ENCODE peak calls at places on chromosomes 1 and 21, in five cellular contexts. F, R, G, C and J are unnamed samples.

GRCh38 chr1:202076050-202076511 is 46.6 kb upstream of the GPR37L1 start:
- DNase-seq in R (peak; percentile 20), G (no peak), C (peak; percentile 43), F (no peak), J (no peak)

GRCh38 chr1:6024376-6024775 is 21.3 kb upstream of the KCNAB2 start:
- DNase-seq in G (peak; percentile 20), F (no peak), R (no peak), C (no peak), J (no peak)

GRCh38 chr1:163537809-163538208 is 216.1 kb downstream of the NUF2 start:
- DNase-seq in G (no peak), F (no peak), R (no peak), C (no peak), J (no peak)

GRCh38 chr1:65075123-65075976 is 72.7 kb upstream of the AK4 start:
- DNase-seq in C (peak; percentile 54), R (peak; percentile 63), G (peak; percentile 78), F (peak; percentile 48), J (peak; percentile 78)

GRCh38 chr1:3111616-3112021 is 42.6 kb downstream of the PRDM16 start:
- DNase-seq in R (no peak), C (no peak), G (no peak), F (no peak), J (no peak)

GRCh38 chr1:20587639-20588017 is 1.3 kb upstream of the CDA start:
- DNase-seq in C (no peak), G (no peak), R (no peak), F (peak; percentile 54), J (peak; percentile 83)

GRCh38 chr1:18607289-18607760 is 23.3 kb upstream of the PAX7 start:
- DNase-seq in C (no peak), F (no peak), R (no peak), G (no peak), J (no peak)

GRCh38 chr1:180522204-180522497 is 19.8 kb upstream of the ACBD6 start:
- DNase-seq in C (no peak), R (no peak), F (no peak), G (no peak), J (peak; percentile 19)

GRCh38 chr1:230142608-230143209 is 75.7 kb downstream of the GALNT2 start:
- DNase-seq in R (no peak), C (no peak), G (no peak), F (no peak), J (no peak)

GRCh38 chr1:86965827-86966182 is 51.4 kb downstream of the HS2ST1 start:
- DNase-seq in R (no peak), C (no peak), G (no peak), F (no peak), J (no peak)

GRCh38 chr21:44727321-44727720 is 15.9 kb upstream of the TSPEAR start:
- DNase-seq in R (no peak), G (no peak), C (no peak), F (no peak), J (no peak)

GRCh38 chr1:241265428-241265827 is 91.6 kb downstream of the RGS7 start:
- DNase-seq in F (peak; percentile 41), R (no peak), G (no peak), C (no peak), J (peak; percentile 60)

GRCh38 chr1:235783148-235783776 is 83.4 kb downstream of the LYST start:
- DNase-seq in G (peak; percentile 47), F (peak; percentile 16), R (no peak), C (no peak), J (peak; percentile 70)

GRCh38 chr1:168084396-168085231 is 52.1 kb downstream of the GPR161 start:
- DNase-seq in F (no peak), R (peak; percentile 61), C (peak; percentile 41), G (peak; percentile 43), J (peak; percentile 67)

GRCh38 chr1:37323486-37324377 is 150.6 kb upstream of the ZC3H12A start:
- DNase-seq in C (no peak), F (peak; percentile 5), G (peak; percentile 54), R (peak; percentile 30), J (peak; percentile 36)

GRCh38 chr1:183234660-183235476 is 48.8 kb downstream of the LAMC2 start:
- DNase-seq in G (peak; percentile 17), F (peak; percentile 95), C (peak; percentile 43), R (peak; percentile 32), J (peak; percentile 98)

GRCh38 chr1:95742591-95743089 is 508.6 kb downstream of the RWDD3 start:
- DNase-seq in G (no peak), C (no peak), R (no peak), F (no peak), J (peak; percentile 80)

GRCh38 chr1:63821650-63822049 is 47.8 kb downstream of the ROR1 start:
- DNase-seq in G (no peak), C (no peak), F (peak; percentile 29), R (no peak), J (peak; percentile 75)

GRCh38 chr21:28828981-28829380 is 163.7 kb downstream of the LTN1 start:
- DNase-seq in R (no peak), G (no peak), C (no peak), F (no peak), J (no peak)

GRCh38 chr1:1619917-1620361 is 4.6 kb downstream of the MIB2 start:
- DNase-seq in R (no peak), F (no peak), C (no peak), G (peak; percentile 27), J (peak; percentile 15)

GRCh38 chr1:118945460-118945859 is 42.7 kb downstream of the TBX15 start:
- DNase-seq in F (no peak), R (no peak), C (no peak), G (no peak), J (peak; percentile 4)

GRCh38 chr1:34125721-34126380 is 39.2 kb downstream of the CSMD2 start:
- DNase-seq in R (no peak), G (no peak), C (no peak), F (no peak), J (no peak)

GRCh38 chr1:236734141-236734765 is 48.0 kb downstream of the ACTN2 start:
- DNase-seq in G (no peak), R (no peak), C (no peak), F (no peak), J (peak; percentile 13)

GRCh38 chr1:168180148-168180524 is 1.4 kb downstream of the TIPRL start:
- DNase-seq in G (peak; percentile 11), R (no peak), F (no peak), C (no peak), J (no peak)

GRCh38 chr1:118335372-118335771 is 150.3 kb upstream of the SPAG17 start:
- DNase-seq in C (no peak), F (no peak), G (peak; percentile 52), R (no peak), J (peak; percentile 17)

GRCh38 chr1:151823175-151823574 is 8.4 kb downstream of the RORC start:
- DNase-seq in R (no peak), C (no peak), G (no peak), F (no peak), J (no peak)

GRCh38 chr1:110118636-110119396 is 6.6 kb downstream of the UBL4B start:
- DNase-seq in C (no peak), G (no peak), F (peak; percentile 38), R (no peak), J (peak; percentile 11)

GRCh38 chr1:40344597-40344996 is 27.5 kb upstream of the COL9A2 start:
- DNase-seq in R (no peak), C (peak; percentile 23), G (peak; percentile 45), F (peak; percentile 46), J (peak; percentile 72)

GRCh38 chr1:156898151-156898550 is 4.6 kb downstream of the PEAR1 start:
- DNase-seq in R (no peak), F (no peak), C (no peak), G (no peak), J (peak; percentile 78)

GRCh38 chr1:97630968-97631367 is 289.9 kb downstream of the DPYD start:
- DNase-seq in R (no peak), C (no peak), G (no peak), F (no peak), J (peak; percentile 57)

GRCh38 chr1:2525524-2525895 is 886 bp downstream of the PANK4 start:
- DNase-seq in F (no peak), R (peak; percentile 31), G (no peak), C (no peak), J (no peak)

DNA sequence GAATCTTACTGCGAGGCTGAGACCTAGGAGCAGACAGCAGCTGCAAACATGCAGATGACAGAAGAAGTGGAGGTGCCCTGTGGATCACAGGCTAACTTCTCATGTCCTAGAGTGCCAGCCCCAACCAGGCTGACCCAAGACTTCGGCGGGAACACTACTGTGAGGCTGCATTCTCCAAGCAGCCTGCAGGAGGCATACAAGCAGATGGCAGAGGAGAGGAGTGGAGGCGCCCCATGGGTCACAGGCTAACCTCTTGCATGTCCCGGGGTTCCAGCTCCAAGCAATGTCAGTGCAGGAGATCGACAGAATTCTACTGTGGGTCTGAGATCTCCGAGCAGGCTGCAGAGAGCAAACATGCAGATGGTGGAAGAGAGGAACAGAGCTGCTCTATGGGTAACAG is 98.1 kb upstream of the ZNF678 start:
- DNase-seq in R (no peak), G (no peak), C (no peak), F (no peak), J (no peak)
- TF ChIP-seq CTCF in R (no peak), G (no peak), C (no peak), F (no peak), J (no peak)

GRCh38 chr1:81803423-81804103 is 2.8 kb downstream of the ADGRL2 start:
- DNase-seq in C (no peak), R (no peak), F (peak; percentile 28), G (no peak), J (peak; percentile 49)
- H3K4me3 ChIP-seq in C (peak overlapping the region; percentile 72), R (peak overlapping the region; percentile 96), F (peak overlapping the region; percentile 73), G (no peak overlapping the region), J (peak overlapping the region; percentile 83)

GRCh38 chr1:21914468-21914867 is 22.6 kb downstream of the HSPG2 start:
- DNase-seq in R (no peak), G (no peak), F (no peak), C (no peak), J (no peak)

GRCh38 chr1:21913258-21913657 is 23.9 kb downstream of the HSPG2 start:
- DNase-seq in G (no peak), C (no peak), R (no peak), F (no peak), J (no peak)

GRCh38 chr1:21912038-21912758 is 24.9 kb downstream of the HSPG2 start:
- DNase-seq in F (no peak), G (no peak), R (no peak), C (no peak), J (no peak)

GRCh38 chr1:21914880-21915640 is 22.1 kb downstream of the HSPG2 start:
- DNase-seq in G (no peak), C (peak; percentile 55), F (no peak), R (peak; percentile 72), J (peak; percentile 54)

GRCh38 chr1:21913763-21914162 is 23.3 kb downstream of the HSPG2 start:
- DNase-seq in R (no peak), G (no peak), F (no peak), C (no peak), J (no peak)
- TF ChIP-seq CTCF in R (no peak), G (no peak), F (no peak), C (no peak), J (no peak)

GRCh38 chr1:203274603-203275381 is 30.5 kb upstream of the BTG2 start:
- DNase-seq in R (peak; percentile 33), F (peak; percentile 50), G (peak; percentile 38), C (peak; percentile 19), J (peak; percentile 40)

GRCh38 chr1:203271962-203272632 is 33.2 kb upstream of the BTG2 start:
- DNase-seq in F (no peak), C (no peak), G (peak; percentile 9), R (peak; percentile 13), J (peak; percentile 29)

GRCh38 chr1:203273869-203274602 is 31.3 kb upstream of the BTG2 start:
- DNase-seq in F (no peak), C (peak; percentile 56), G (peak; percentile 62), R (peak; percentile 16), J (no peak)

GRCh38 chr1:203272633-203273205 is 32.6 kb upstream of the BTG2 start:
- DNase-seq in F (no peak), G (peak; percentile 4), R (peak; percentile 18), C (no peak), J (no peak)

GRCh38 chr1:203273206-203273868 is 32.0 kb upstream of the BTG2 start:
- DNase-seq in F (peak; percentile 76), G (peak; percentile 94), C (peak; percentile 87), R (peak; percentile 91), J (peak; percentile 90)
- H3K4me3 ChIP-seq in F (no peak overlapping the region), G (peak overlapping the region; percentile 66), C (peak overlapping the region; percentile 40), R (no peak overlapping the region), J (no peak overlapping the region)